ENCODE peak calls at places on chromosomes 13 and 19, in nine cellular contexts. R, M, V, E, C, Q, K, H and L are unnamed samples.

GRCh38 chr19:37594982-37595382 is 306 bp downstream of the ZNF540 start:
- DNase-seq in R (no peak), M (peak), V (peak), E (peak), C (peak), Q (peak), K (no peak), H (peak), L (peak)

GRCh38 chr13:74168263-74168675 is 34.1 kb upstream of the KLF12 start:
- DNase-seq in R (no peak), M (no peak), V (no peak), E (no peak), C (peak), Q (no peak), K (no peak), H (no peak), L (no peak)

GRCh38 chr13:51895906-51896888 is 34.4 kb downstream of the CCDC70 start:
- DNase-seq in R (peak), M (peak), V (peak), E (peak), C (no peak), Q (peak), K (peak), H (no peak), L (peak)

GRCh38 chr13:101576452-101576851 is 124.0 kb downstream of the ITGBL1 start:
- DNase-seq in R (no peak), M (no peak), V (no peak), E (peak), C (no peak), Q (no peak), K (no peak), H (no peak), L (no peak)

GRCh38 chr13:72523049-72523448 is 204.4 kb downstream of the MZT1 start:
- DNase-seq in R (no peak), M (no peak), V (no peak), E (no peak), C (no peak), Q (no peak), K (no peak), H (no peak), L (no peak)

GRCh38 chr13:35953537-35954206 is 177.5 kb downstream of the DCLK1 start:
- DNase-seq in R (peak), M (peak), V (peak), E (peak), C (peak), Q (peak), K (peak), H (peak), L (peak)

GRCh38 chr19:48030073-48030472 is 13.8 kb downstream of the CABP5 start:
- DNase-seq in R (no peak), M (no peak), V (no peak), E (no peak), C (no peak), Q (no peak), K (no peak), H (no peak), L (no peak)

GRCh38 chr13:40668335-40668734 is 1.9 kb upstream of the FOXO1 start:
- DNase-seq in R (no peak), M (peak), V (peak), E (no peak), C (peak), Q (no peak), K (no peak), H (peak), L (no peak)

GRCh38 chr19:28519950-28520861 is 692.7 kb downstream of the UQCRFS1 start:
- DNase-seq in R (no peak), M (no peak), V (no peak), E (peak), C (peak), Q (peak), K (no peak), H (peak), L (peak)

GRCh38 chr13:50189450-50189849 is 174.2 kb downstream of the KCNRG start:
- DNase-seq in R (no peak), M (no peak), V (no peak), E (no peak), C (no peak), Q (no peak), K (no peak), H (peak), L (no peak)

GRCh38 chr13:112688560-112689497 is 1.0 kb upstream of the ATP11A start:
- DNase-seq in R (no peak), M (peak), V (no peak), E (no peak), C (no peak), Q (no peak), K (no peak), H (no peak), L (peak)

GRCh38 chr19:8081569-8082550 is 29.3 kb downstream of the CCL25 start:
- DNase-seq in R (no peak), M (no peak), V (no peak), E (no peak), C (no peak), Q (no peak), K (no peak), H (no peak), L (no peak)

GRCh38 chr19:19276386-19276785 is 3.3 kb upstream of the TM6SF2 start:
- DNase-seq in R (peak), M (no peak), V (no peak), E (peak), C (no peak), Q (no peak), K (no peak), H (no peak), L (no peak)

GRCh38 chr13:24292476-24292875 is 16.9 kb upstream of the C1QTNF9 start:
- DNase-seq in R (no peak), M (no peak), V (no peak), E (no peak), C (no peak), Q (no peak), K (no peak), H (no peak), L (no peak)

GRCh38 chr13:98548230-98548629 is 28.7 kb downstream of the STK24 start:
- DNase-seq in R (no peak), M (no peak), V (no peak), E (no peak), C (no peak), Q (no peak), K (no peak), H (no peak), L (no peak)

GRCh38 chr13:110636701-110637201 is 21.4 kb downstream of the NAXD start:
- DNase-seq in R (no peak), M (no peak), V (peak), E (no peak), C (no peak), Q (no peak), K (no peak), H (no peak), L (no peak)

GRCh38 chr13:40609972-40610726 is 56.3 kb downstream of the FOXO1 start:
- DNase-seq in R (no peak), M (no peak), V (no peak), E (peak), C (peak), Q (no peak), K (peak), H (peak), L (no peak)

GRCh38 chr13:66940113-66940512 is 290.0 kb downstream of the PCDH9 start:
- DNase-seq in R (no peak), M (no peak), V (no peak), E (peak), C (no peak), Q (no peak), K (peak), H (no peak), L (no peak)

GRCh38 chr19:53872762-53873161 is 5.1 kb downstream of the MYADM start:
- DNase-seq in R (no peak), M (no peak), V (no peak), E (no peak), C (no peak), Q (no peak), K (no peak), H (no peak), L (no peak)

GRCh38 chr13:77860621-77861020 is 58.0 kb downstream of the EDNRB start:
- DNase-seq in R (no peak), M (no peak), V (no peak), E (peak), C (no peak), Q (no peak), K (no peak), H (no peak), L (no peak)

GRCh38 chr13:36712785-36713184 is 39.0 kb downstream of the SERTM1 start:
- DNase-seq in R (peak), M (no peak), V (no peak), E (peak), C (no peak), Q (no peak), K (peak), H (no peak), L (no peak)

GRCh38 chr19:10209305-10209704 is 14.6 kb upstream of the DNMT1 start:
- DNase-seq in R (no peak), M (no peak), V (no peak), E (peak), C (no peak), Q (no peak), K (no peak), H (no peak), L (no peak)

GRCh38 chr19:5113101-5113557 is 144.2 kb downstream of the KDM4B start:
- DNase-seq in R (no peak), M (no peak), V (no peak), E (peak), C (no peak), Q (no peak), K (no peak), H (no peak), L (no peak)

GRCh38 chr13:85093808-85094207 is 705.4 kb downstream of the SLITRK6 start:
- DNase-seq in R (no peak), M (no peak), V (no peak), E (peak), C (no peak), Q (no peak), K (peak), H (no peak), L (no peak)
- H3K27ac ChIP-seq in R (no peak), M (no peak), V (peak), E (no peak), C (no peak), Q (no peak), K (peak), H (no peak), L (no peak)

GRCh38 chr19:45079063-45079910 is at the start of gene GEMIN7:
- DNase-seq in R (peak), M (peak), V (peak), E (peak), C (peak), Q (peak), K (peak), H (no peak), L (peak)
- TF ChIP-seq CTCF in R (no peak), M (no peak), V (no peak), E (no peak), C (no peak), Q (no peak), K (no peak), H (peak), L (peak)

DNA sequence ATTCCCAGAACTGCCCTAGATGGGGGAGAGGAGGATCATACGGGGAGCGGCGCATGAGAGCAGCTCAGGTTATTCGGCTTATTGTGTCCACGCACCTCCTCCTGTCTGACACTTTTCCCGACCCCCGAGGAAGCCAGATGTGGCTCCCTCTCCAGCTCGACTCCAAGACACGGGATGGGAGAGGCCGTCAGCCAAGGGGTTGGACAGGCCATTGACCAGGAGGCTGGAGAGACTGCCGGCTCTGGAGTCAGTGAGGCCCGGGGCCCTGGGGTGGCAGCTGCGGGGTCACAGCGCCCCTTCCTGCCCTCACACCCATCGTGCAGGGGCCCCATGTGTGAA is 2.9 kb downstream of the DMKN start:
- DNase-seq in R (no peak), M (no peak), V (no peak), E (no peak), C (no peak), Q (no peak), K (no peak), H (no peak), L (no peak)
- H3K4me3 ChIP-seq in R (peak), M (no peak), V (peak), E (no peak), C (no peak), Q (peak), K (peak), H (peak), L (no peak)

GRCh38 chr19:3687393-3687773 is 12.9 kb downstream of the PIP5K1C start:
- DNase-seq in R (no peak), M (no peak), V (no peak), E (no peak), C (no peak), Q (no peak), K (no peak), H (no peak), L (no peak)
- H3K27ac ChIP-seq in R (no peak), M (no peak), V (no peak), E (no peak), C (no peak), Q (no peak), K (no peak), H (peak), L (peak)

DNA sequence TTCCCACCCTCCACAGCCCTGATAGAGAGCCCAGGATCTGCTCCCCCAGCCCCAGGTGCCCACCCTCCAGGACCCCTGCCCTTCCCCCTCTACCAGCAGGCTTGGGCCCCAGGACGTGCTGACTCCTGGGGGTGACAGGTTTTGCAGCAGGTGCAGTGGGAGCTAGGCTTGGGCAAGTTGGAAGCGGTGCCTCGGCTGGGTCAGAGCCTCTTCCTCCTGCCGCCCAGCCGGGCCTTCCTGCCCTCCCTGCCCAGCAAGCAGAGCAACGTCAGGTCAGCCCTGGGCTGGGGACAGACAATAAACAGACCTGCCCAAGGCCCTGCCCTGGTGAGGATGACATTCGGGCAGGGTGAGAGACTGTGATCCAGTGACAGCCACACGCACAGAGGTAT is 9.2 kb upstream of the NCCRP1 start:
- DNase-seq in R (no peak), M (no peak), V (no peak), E (no peak), C (no peak), Q (no peak), K (no peak), H (no peak), L (no peak)
- TF ChIP-seq CTCF in R (no peak), M (no peak), V (no peak), E (no peak), C (no peak), Q (no peak), K (no peak), H (no peak), L (no peak)

GRCh38 chr13:114127473-114128347 is 4.7 kb downstream of the RASA3 start:
- DNase-seq in R (no peak), M (no peak), V (no peak), E (no peak), C (no peak), Q (peak), K (no peak), H (no peak), L (no peak)
- H3K4me3 ChIP-seq in R (no peak), M (no peak), V (no peak), E (no peak), C (peak), Q (no peak), K (no peak), H (no peak), L (peak)